ENCODE peak calls at places on chromosomes 6 and 20, in seven cellular contexts. C is tibial nerve, Z is A549, O is transverse colon, W is ovary, N is sigmoid colon, K is stomach. V is an unnamed sample.

GRCh38 chr20:21308340-21308739 is 5.2 kb downstream of the XRN2 start:
- DNase-seq in C (no peak), Z (no peak), O (no peak), W (no peak), N (no peak), K (no peak), V (no peak)

GRCh38 chr6:37667050-37667814 is 30.5 kb downstream of the MDGA1 start:
- DNase-seq in C (no peak), Z (no peak), O (no peak), W (no peak), N (no peak), K (no peak), V (no peak)

GRCh38 chr6:47061631-47062300 is 19.6 kb upstream of the ADGRF1 start:
- DNase-seq in C (no peak), Z (no peak), O (peak), W (no peak), N (peak), K (no peak), V (no peak)

GRCh38 chr20:9663423-9663822 is 149.0 kb downstream of the LAMP5 start:
- DNase-seq in C (no peak), Z (no peak), O (no peak), W (no peak), N (no peak), K (no peak), V (no peak)

GRCh38 chr6:20563377-20563776 is 29.1 kb downstream of the CDKAL1 start:
- DNase-seq in C (no peak), Z (no peak), O (no peak), W (no peak), N (no peak), K (no peak), V (no peak)

GRCh38 chr6:30378290-30378937 is 33.5 kb downstream of the RPP21 start:
- DNase-seq in C (no peak), Z (no peak), O (no peak), W (no peak), N (no peak), K (no peak), V (no peak)

GRCh38 chr6:168273483-168274045 is 46.0 kb downstream of the DACT2 start:
- DNase-seq in C (no peak), Z (peak), O (no peak), W (no peak), N (no peak), K (no peak), V (no peak)

GRCh38 chr20:63119451-63120285 is 96.3 kb downstream of the YTHDF1 start:
- DNase-seq in C (no peak), Z (no peak), O (no peak), W (no peak), N (no peak), K (no peak), V (no peak)

GRCh38 chr6:33959661-33960344 is 156.0 kb upstream of the MLN start:
- DNase-seq in C (no peak), Z (no peak), O (no peak), W (no peak), N (no peak), K (no peak), V (no peak)

GRCh38 chr20:63522091-63522868 is 1.7 kb downstream of the PPDPF start:
- DNase-seq in C (no peak), Z (no peak), O (no peak), W (no peak), N (no peak), K (no peak), V (no peak)

GRCh38 chr6:37794825-37795224 is 24.7 kb upstream of the ZFAND3 start:
- DNase-seq in C (no peak), Z (no peak), O (no peak), W (no peak), N (no peak), K (no peak), V (no peak)

GRCh38 chr6:47483853-47484546 is 6.4 kb downstream of the CD2AP start:
- DNase-seq in C (no peak), Z (no peak), O (no peak), W (no peak), N (no peak), K (no peak), V (no peak)

DNA sequence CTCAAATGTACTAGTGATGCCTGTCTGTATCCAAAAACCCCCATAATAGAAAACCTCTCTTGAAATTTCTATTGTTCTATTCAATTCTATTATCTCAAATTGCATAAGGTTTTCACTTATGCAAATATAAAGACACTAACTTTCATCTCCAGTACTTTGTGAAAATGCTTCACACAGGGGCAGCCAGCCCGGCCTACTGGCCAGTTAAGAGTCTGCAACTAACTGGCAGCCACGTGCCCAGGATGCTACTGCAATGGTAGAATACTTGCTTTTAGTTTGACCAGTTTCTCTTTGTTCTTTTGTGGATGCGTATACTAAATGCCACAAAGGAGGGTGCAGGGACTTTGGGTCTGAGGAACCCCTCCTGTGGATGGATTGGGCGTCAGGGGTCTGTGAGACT is 557.9 kb upstream of the JAG1 start:
- DNase-seq in C (no peak), Z (no peak), O (no peak), W (no peak), N (no peak), K (no peak), V (no peak)
- TF ChIP-seq CTCF in C (no peak), Z (no peak), O (no peak), W (no peak), N (no peak), K (no peak), V (no peak)

DNA sequence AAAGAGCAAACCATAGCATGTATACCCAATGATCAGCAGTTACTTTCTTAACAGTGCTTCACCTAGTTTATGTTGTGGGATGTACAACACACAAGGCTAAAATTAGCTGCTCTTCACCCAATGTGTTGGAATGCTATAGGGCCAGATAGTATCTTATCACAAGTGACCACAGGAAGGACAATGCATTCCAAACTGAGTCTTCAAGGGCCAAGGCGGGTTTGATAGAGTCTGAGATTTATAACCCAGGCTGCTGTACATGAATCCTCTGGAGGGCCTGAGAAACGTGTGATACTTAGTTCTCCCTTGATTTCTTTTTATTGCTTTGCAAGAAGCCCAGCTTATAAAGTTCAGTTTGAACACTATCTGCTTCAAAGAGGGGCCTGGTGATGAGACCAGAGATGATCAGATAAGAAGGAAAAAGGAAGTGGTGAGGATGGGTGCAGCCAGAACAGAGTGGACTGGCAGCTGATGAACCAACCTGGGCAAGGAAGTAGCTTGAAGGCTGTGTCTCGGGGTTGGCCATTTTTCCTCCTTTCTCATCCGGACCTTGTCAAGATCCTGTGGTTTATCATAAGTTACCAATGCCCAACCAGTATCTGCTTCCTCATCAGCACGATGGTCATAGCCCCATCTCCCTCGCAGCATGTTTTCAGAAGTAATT is 62.2 kb upstream of the BMP2 start:
- DNase-seq in C (no peak), Z (no peak), O (no peak), W (no peak), N (no peak), K (no peak), V (no peak)
- H3K27ac ChIP-seq in C (peak), Z (no peak), O (peak), W (no peak), N (no peak), K (peak), V (no peak)

GRCh38 chr6:126344181-126344580 is 4.3 kb downstream of the CENPW start:
- DNase-seq in C (no peak), Z (no peak), O (no peak), W (no peak), N (no peak), K (no peak), V (no peak)

GRCh38 chr6:126337323-126337722 is 2.6 kb upstream of the CENPW start:
- DNase-seq in C (peak), Z (no peak), O (no peak), W (no peak), N (peak), K (no peak), V (no peak)

GRCh38 chr6:126341126-126341525 is 1.2 kb downstream of the CENPW start:
- DNase-seq in C (no peak), Z (no peak), O (no peak), W (no peak), N (no peak), K (no peak), V (no peak)

GRCh38 chr6:126335210-126335609 is 4.7 kb upstream of the CENPW start:
- DNase-seq in C (no peak), Z (no peak), O (no peak), W (no peak), N (no peak), K (no peak), V (no peak)

DNA sequence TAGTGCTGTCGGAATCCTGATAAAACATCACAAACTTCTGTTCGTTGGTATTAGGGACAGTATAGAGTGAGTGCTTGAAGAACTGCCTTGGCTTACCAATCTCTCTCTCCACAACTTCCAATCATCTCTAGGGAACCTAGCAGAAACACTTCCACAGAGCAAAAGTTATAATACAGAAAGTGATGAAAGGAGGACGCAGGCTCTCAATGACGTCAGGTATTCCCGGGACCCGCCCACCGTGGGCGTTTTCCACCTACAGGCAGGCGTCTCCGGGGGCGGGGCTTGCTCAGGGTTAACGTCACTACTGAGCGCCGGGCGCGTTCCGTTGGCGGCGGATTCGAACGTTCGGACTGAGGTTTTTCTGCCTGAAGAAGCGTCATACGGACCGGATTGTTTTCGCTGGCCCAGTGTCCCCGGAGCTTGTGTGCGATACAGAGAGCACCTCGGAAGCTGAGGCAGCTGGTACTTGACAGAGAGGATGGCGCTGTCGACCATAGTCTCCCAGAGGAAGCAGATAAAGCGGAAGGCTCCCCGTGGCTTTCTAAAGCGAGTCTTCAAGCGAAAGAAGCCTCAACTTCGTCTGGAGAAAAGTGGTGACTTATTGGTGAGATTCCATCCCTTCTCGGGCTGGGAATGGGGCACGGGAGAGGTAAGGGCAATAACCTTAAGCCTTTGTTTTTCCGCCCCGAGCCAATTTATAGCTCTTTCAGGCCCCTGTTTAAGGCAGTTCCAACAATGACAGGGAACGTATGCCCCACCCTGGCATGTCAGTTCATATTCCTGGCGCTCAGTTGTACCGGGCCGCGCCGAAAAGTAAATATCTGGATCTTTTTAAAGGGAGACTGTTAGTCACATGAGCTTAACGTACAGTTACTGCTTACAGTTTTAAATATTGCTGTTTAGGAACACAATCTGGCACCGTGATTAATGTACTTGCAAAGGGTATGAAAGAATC is at the start of gene CENPW:
- DNase-seq in C (peak), Z (peak), O (peak), W (peak), N (peak), K (peak), V (peak)
- TF ChIP-seq EP300 in C (no peak), Z (no peak), O (no peak), W (no peak), N (no peak), K (no peak), V (no peak)

GRCh38 chr6:125792172-125792571 is 1.4 kb downstream of the NCOA7 start:
- DNase-seq in C (no peak), Z (no peak), O (no peak), W (no peak), N (no peak), K (no peak), V (no peak)

GRCh38 chr6:125793863-125794262 is 3.1 kb downstream of the NCOA7 start:
- DNase-seq in C (no peak), Z (no peak), O (no peak), W (no peak), N (no peak), K (no peak), V (no peak)

GRCh38 chr6:125791820-125792165 is 1.0 kb downstream of the NCOA7 start:
- DNase-seq in C (no peak), Z (no peak), O (no peak), W (no peak), N (no peak), K (no peak), V (no peak)

GRCh38 chr6:125793280-125793679 is 2.5 kb downstream of the NCOA7 start:
- DNase-seq in C (no peak), Z (no peak), O (no peak), W (no peak), N (no peak), K (no peak), V (no peak)

DNA sequence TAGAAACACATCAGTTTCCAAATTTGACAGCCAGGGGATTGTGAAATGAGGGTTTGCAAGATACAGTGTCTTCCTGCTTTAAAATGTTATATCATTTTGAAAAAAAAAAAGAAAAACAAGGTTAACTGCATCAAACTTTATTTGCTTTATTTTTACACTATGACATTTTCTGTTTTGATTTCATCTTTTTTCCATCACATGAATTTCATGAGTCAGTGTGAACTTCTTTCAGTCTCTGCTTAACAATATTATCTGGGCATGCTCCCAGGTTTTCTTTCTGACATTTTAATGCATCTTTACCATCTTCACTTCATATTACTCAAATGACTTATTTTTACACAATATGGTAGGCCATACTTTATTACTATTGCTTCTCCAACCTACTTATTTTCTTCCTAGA is 1.9 kb downstream of the NCOA7 start:
- DNase-seq in C (no peak), Z (no peak), O (no peak), W (no peak), N (no peak), K (no peak), V (no peak)
- TF ChIP-seq CTCF in C (no peak), Z (no peak), O (no peak), W (no peak), N (no peak), K (no peak), V (no peak)

DNA sequence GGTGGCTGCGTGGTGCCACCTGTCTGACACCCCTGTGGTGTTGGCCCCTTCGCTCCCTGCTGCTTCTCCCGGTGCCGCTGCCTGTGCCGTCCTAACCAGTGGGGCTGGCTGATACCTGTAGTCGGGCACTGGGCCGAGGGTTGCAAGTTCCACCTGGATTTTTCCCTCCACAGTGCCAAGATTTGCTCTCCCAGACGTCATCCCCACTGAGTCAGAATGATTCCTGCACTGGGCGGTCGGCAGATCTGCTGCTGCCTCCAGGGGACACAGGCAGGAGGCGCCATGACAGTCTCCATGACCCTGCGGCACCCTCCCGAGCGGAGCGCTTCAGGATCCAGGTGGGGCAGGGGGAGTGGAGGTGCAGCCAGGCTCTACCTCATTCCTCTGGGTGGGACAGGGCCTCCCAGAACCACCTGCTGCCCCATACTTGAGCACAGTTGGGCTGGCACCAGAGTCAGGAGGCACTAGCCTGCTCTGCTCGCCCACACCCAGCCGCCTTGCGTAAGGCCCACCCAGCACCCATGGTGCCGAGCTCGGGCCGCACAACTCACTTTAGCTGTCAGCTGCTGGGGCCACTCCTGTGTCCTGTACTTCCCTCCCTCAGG is 60.2 kb downstream of the TCP11 start:
- DNase-seq in C (no peak), Z (no peak), O (peak), W (peak), N (peak), K (no peak), V (no peak)
- H3K27ac ChIP-seq in C (peak), Z (no peak), O (no peak), W (no peak), N (peak), K (no peak), V (peak)

DNA sequence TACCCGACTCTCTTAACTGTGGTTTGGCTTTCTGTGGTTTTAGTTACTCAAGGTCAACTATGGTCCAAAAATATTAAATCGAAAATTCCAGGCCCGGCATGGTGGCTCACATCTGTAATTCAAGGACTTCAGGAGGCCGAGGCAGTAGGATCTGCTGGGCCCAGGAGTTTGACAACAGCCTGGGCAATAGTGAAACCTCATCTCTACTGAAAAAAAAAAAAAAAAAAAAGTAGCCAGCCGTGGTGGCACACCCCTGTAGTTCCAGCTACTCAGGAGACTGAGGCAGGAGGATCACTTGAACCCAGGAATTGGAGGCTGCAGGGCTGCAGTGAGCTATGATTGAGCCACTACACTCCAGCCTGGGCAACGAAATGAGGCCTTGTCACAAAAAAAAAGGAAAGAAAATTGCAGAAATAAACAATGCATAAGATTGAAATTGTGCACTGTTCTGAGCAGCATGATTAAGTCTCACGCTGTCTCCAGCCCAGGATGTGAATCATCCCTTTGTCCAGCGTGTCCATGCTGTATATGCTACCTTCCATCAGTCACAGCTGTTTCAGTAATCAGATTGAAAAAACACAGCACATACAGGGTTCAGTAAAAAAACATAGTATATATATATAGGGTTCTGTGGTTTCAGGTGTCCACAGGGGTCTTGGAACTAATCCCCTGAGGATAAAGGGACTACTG is 40.7 kb downstream of the RGS17 start:
- DNase-seq in C (no peak), Z (no peak), O (no peak), W (no peak), N (no peak), K (no peak), V (no peak)
- TF ChIP-seq EP300 in C (no peak), Z (peak), O (no peak), W (no peak), N (no peak), K (no peak), V (no peak)

DNA sequence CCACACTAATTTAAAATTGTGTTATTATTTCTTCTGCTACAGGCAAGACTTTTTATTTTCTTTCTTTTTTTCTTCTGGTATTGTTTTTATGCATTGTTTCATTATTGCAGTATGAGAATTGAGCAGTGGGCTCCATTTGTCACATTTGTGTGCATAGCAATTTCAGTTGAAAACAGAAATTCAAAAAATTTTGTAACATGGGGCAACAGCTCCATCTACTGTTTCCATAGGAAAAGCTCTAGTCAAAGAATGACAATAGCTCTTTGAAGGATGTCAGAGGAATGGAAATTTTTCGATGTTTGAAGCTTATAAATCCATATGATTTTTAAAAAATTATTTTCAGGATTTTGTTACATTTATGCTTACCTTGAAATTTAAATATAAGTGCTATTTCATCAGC is 194.7 kb downstream of the COL9A1 start:
- DNase-seq in C (no peak), Z (peak), O (no peak), W (no peak), N (no peak), K (no peak), V (no peak)
- TF ChIP-seq CTCF in C (peak), Z (peak), O (peak), W (no peak), N (no peak), K (peak), V (peak)

DNA sequence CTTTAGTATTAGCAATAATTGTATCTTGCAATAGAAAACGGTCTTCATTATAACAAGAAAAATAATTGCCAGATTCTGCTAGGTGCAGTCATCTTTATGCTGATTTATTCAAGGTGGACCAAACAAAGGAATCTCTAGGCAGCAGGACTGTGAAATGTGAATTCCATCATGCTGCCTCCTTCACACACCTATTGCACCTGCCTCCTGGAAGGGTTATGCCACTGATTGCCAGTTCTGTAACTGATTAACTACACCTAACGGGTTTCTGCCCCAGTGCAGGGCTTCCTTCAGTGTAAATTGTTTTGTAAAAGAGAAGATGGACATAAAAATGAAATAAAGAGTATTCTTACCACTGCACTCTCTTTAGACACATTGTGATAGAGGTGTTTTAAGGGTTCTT is 96.1 kb downstream of the FOXO3 start:
- DNase-seq in C (no peak), Z (no peak), O (no peak), W (no peak), N (no peak), K (no peak), V (no peak)
- H3K27ac ChIP-seq in C (peak), Z (no peak), O (peak), W (no peak), N (peak), K (peak), V (peak)

V was measured in esophagus muscularis mucosa.